ENCODE peak calls at places on chromosomes 12 and 14, in eight cellular contexts. One of them, this sample, is unnamed.
A peak's percentile ranks its signal among the peaks of the same experiment; 100 is the strongest.

GRCh38 chr12:43357141-43357540 is 194.9 kb downstream of the ADAMTS20 start:
- DNase-seq in H4: no peak
- DNase-seq in DMS153: no peak
- DNase-seq in myocyte: no peak
- DNase-seq in NCI-H1092: no peak
- DNase-seq in frontal cortex: no peak
- DNase-seq in CD4-positive, alpha-beta T cell: no peak
- DNase-seq in heart left ventricle: no peak
- DNase-seq in this sample: no peak

GRCh38 chr14:103030741-103031565 is 26.4 kb downstream of the CDC42BPB start:
- DNase-seq in H4: no peak
- DNase-seq in DMS153: no peak
- DNase-seq in myocyte: no peak
- DNase-seq in NCI-H1092: no peak
- DNase-seq in frontal cortex: no peak
- DNase-seq in CD4-positive, alpha-beta T cell: no peak
- DNase-seq in heart left ventricle: no peak
- DNase-seq in this sample: no peak

GRCh38 chr12:666766-667308 is 3.6 kb upstream of the NINJ2 start:
- DNase-seq in H4: no peak
- DNase-seq in DMS153: no peak
- DNase-seq in myocyte: peak; percentile 6
- DNase-seq in NCI-H1092: no peak
- DNase-seq in frontal cortex: no peak
- DNase-seq in CD4-positive, alpha-beta T cell: no peak
- DNase-seq in heart left ventricle: no peak
- DNase-seq in this sample: no peak

GRCh38 chr14:89251066-89251465 is 166.0 kb downstream of the FOXN3 start:
- DNase-seq in H4: no peak
- DNase-seq in DMS153: no peak
- DNase-seq in myocyte: peak; percentile 60
- DNase-seq in NCI-H1092: no peak
- DNase-seq in frontal cortex: no peak
- DNase-seq in CD4-positive, alpha-beta T cell: no peak
- DNase-seq in heart left ventricle: no peak
- DNase-seq in this sample: no peak

GRCh38 chr14:63493246-63493645 is 49.9 kb downstream of the PPP2R5E start:
- DNase-seq in H4: no peak
- DNase-seq in DMS153: no peak
- DNase-seq in myocyte: no peak
- DNase-seq in NCI-H1092: no peak
- DNase-seq in frontal cortex: peak; percentile 19
- DNase-seq in CD4-positive, alpha-beta T cell: no peak
- DNase-seq in heart left ventricle: no peak
- DNase-seq in this sample: no peak

GRCh38 chr14:58533417-58533816 is 104.3 kb upstream of the DACT1 start:
- DNase-seq in H4: no peak
- DNase-seq in DMS153: no peak
- DNase-seq in myocyte: peak; percentile 3
- DNase-seq in NCI-H1092: no peak
- DNase-seq in frontal cortex: peak; percentile 8
- DNase-seq in CD4-positive, alpha-beta T cell: no peak
- DNase-seq in heart left ventricle: no peak
- DNase-seq in this sample: no peak

GRCh38 chr12:109202770-109203169 is 86.4 kb downstream of the ACACB start:
- DNase-seq in H4: no peak
- DNase-seq in DMS153: no peak
- DNase-seq in myocyte: no peak
- DNase-seq in NCI-H1092: no peak
- DNase-seq in frontal cortex: no peak
- DNase-seq in CD4-positive, alpha-beta T cell: no peak
- DNase-seq in heart left ventricle: no peak
- DNase-seq in this sample: no peak

GRCh38 chr12:2009623-2010022 is 5.4 kb upstream of the DCP1B start:
- DNase-seq in H4: no peak
- DNase-seq in DMS153: peak; percentile 20
- DNase-seq in myocyte: no peak
- DNase-seq in NCI-H1092: no peak
- DNase-seq in frontal cortex: no peak
- DNase-seq in CD4-positive, alpha-beta T cell: no peak
- DNase-seq in heart left ventricle: no peak
- DNase-seq in this sample: no peak

GRCh38 chr14:42490536-42490935 is 883.9 kb downstream of the LRFN5 start:
- DNase-seq in H4: no peak
- DNase-seq in DMS153: no peak
- DNase-seq in myocyte: no peak
- DNase-seq in NCI-H1092: no peak
- DNase-seq in frontal cortex: no peak
- DNase-seq in CD4-positive, alpha-beta T cell: no peak
- DNase-seq in heart left ventricle: no peak
- DNase-seq in this sample: no peak

GRCh38 chr12:82793882-82794281 is 107.2 kb downstream of the TMTC2 start:
- DNase-seq in H4: no peak
- DNase-seq in DMS153: no peak
- DNase-seq in myocyte: no peak
- DNase-seq in NCI-H1092: no peak
- DNase-seq in frontal cortex: no peak
- DNase-seq in CD4-positive, alpha-beta T cell: no peak
- DNase-seq in heart left ventricle: no peak
- DNase-seq in this sample: no peak

GRCh38 chr12:104742551-104742961 is 215.5 kb downstream of the SLC41A2 start:
- DNase-seq in H4: no peak
- DNase-seq in DMS153: peak; percentile 85
- DNase-seq in myocyte: no peak
- DNase-seq in NCI-H1092: peak; percentile 90
- DNase-seq in frontal cortex: no peak
- DNase-seq in CD4-positive, alpha-beta T cell: no peak
- DNase-seq in heart left ventricle: peak; percentile 44
- DNase-seq in this sample: no peak

GRCh38 chr12:64178122-64178521 is 44.0 kb downstream of the KICS2 start:
- DNase-seq in H4: no peak
- DNase-seq in DMS153: no peak
- DNase-seq in myocyte: peak; percentile 36
- DNase-seq in NCI-H1092: no peak
- DNase-seq in frontal cortex: no peak
- DNase-seq in CD4-positive, alpha-beta T cell: no peak
- DNase-seq in heart left ventricle: no peak
- DNase-seq in this sample: no peak

GRCh38 chr12:132622437-132623071 is 4.0 kb downstream of the P2RX2 start:
- DNase-seq in H4: no peak
- DNase-seq in DMS153: no peak
- DNase-seq in myocyte: peak; percentile 96
- DNase-seq in NCI-H1092: no peak
- DNase-seq in frontal cortex: peak; percentile 61
- DNase-seq in CD4-positive, alpha-beta T cell: no peak
- DNase-seq in heart left ventricle: peak; percentile 52
- DNase-seq in this sample: no peak

GRCh38 chr14:50333010-50333409 is 20.9 kb downstream of the DMAC2L start:
- DNase-seq in H4: no peak
- DNase-seq in DMS153: no peak
- DNase-seq in myocyte: no peak
- DNase-seq in NCI-H1092: no peak
- DNase-seq in frontal cortex: no peak
- DNase-seq in CD4-positive, alpha-beta T cell: no peak
- DNase-seq in heart left ventricle: peak; percentile 47
- DNase-seq in this sample: no peak

GRCh38 chr12:109461846-109462766 is 15.0 kb downstream of the KCTD10 start:
- DNase-seq in H4: peak; percentile 87
- DNase-seq in DMS153: no peak
- DNase-seq in myocyte: peak; percentile 94
- DNase-seq in NCI-H1092: no peak
- DNase-seq in frontal cortex: no peak
- DNase-seq in CD4-positive, alpha-beta T cell: no peak
- DNase-seq in heart left ventricle: peak; percentile 87
- DNase-seq in this sample: no peak

GRCh38 chr12:131283191-131283861 is 329.6 kb downstream of the ADGRD1 start:
- DNase-seq in H4: no peak
- DNase-seq in DMS153: no peak
- DNase-seq in myocyte: no peak
- DNase-seq in NCI-H1092: no peak
- DNase-seq in frontal cortex: no peak
- DNase-seq in CD4-positive, alpha-beta T cell: no peak
- DNase-seq in heart left ventricle: no peak
- DNase-seq in this sample: no peak

GRCh38 chr12:2574536-2574935 is 220.2 kb upstream of the FKBP4 start:
- DNase-seq in H4: no peak
- DNase-seq in DMS153: no peak
- DNase-seq in myocyte: no peak
- DNase-seq in NCI-H1092: no peak
- DNase-seq in frontal cortex: no peak
- DNase-seq in CD4-positive, alpha-beta T cell: no peak
- DNase-seq in heart left ventricle: no peak
- DNase-seq in this sample: no peak

GRCh38 chr14:93346926-93347721 is at the start of gene COX8C:
- DNase-seq in H4: no peak
- DNase-seq in DMS153: no peak
- DNase-seq in myocyte: no peak
- DNase-seq in NCI-H1092: no peak
- DNase-seq in frontal cortex: no peak
- DNase-seq in CD4-positive, alpha-beta T cell: no peak
- DNase-seq in heart left ventricle: no peak
- DNase-seq in this sample: no peak

GRCh38 chr12:32603858-32604257 is 75.2 kb upstream of the DNM1L start:
- DNase-seq in H4: no peak
- DNase-seq in DMS153: no peak
- DNase-seq in myocyte: no peak
- DNase-seq in NCI-H1092: no peak
- DNase-seq in frontal cortex: no peak
- DNase-seq in CD4-positive, alpha-beta T cell: no peak
- DNase-seq in heart left ventricle: no peak
- DNase-seq in this sample: no peak

GRCh38 chr12:85155791-85156190 is 119.6 kb downstream of the LRRIQ1 start:
- DNase-seq in H4: peak; percentile 38
- DNase-seq in DMS153: no peak
- DNase-seq in myocyte: peak; percentile 10
- DNase-seq in NCI-H1092: peak; percentile 0
- DNase-seq in frontal cortex: no peak
- DNase-seq in CD4-positive, alpha-beta T cell: no peak
- DNase-seq in heart left ventricle: no peak
- DNase-seq in this sample: no peak

GRCh38 chr14:88974991-88975835 is 150.8 kb downstream of the TTC8 start:
- DNase-seq in H4: no peak
- DNase-seq in DMS153: no peak
- DNase-seq in myocyte: no peak
- DNase-seq in NCI-H1092: no peak
- DNase-seq in frontal cortex: no peak
- DNase-seq in CD4-positive, alpha-beta T cell: no peak
- DNase-seq in heart left ventricle: no peak
- DNase-seq in this sample: no peak

GRCh38 chr12:1880876-1881275 is 37.6 kb downstream of the CACNA2D4 start:
- DNase-seq in H4: no peak
- DNase-seq in DMS153: no peak
- DNase-seq in myocyte: no peak
- DNase-seq in NCI-H1092: no peak
- DNase-seq in frontal cortex: no peak
- DNase-seq in CD4-positive, alpha-beta T cell: no peak
- DNase-seq in heart left ventricle: no peak
- DNase-seq in this sample: no peak

This sample was measured in progenitor cell of endocrine pancreas.